ENCODE peak calls at places on chromosomes 3 and 15, in seven cellular contexts. X is progenitor cell of endocrine pancreas, Y is GM06990, C is AG09309, V is H9, N is transverse colon, D is GM13977. L is an unnamed sample.

GRCh38 chr15:31782951-31783350 is 247.4 kb upstream of the CHRNA7 start:
- DNase-seq in V (no peak), D (no peak), X (no peak), N (no peak), C (no peak), Y (no peak), L (no peak)

GRCh38 chr3:133469140-133469731 is 69.4 kb downstream of the BFSP2 start:
- DNase-seq in X (no peak), N (no peak), C (no peak), V (no peak), D (no peak), Y (no peak), L (peak; percentile 41)

GRCh38 chr3:149245738-149246451 is 24.3 kb upstream of the CP start:
- DNase-seq in Y (peak; percentile 50), X (no peak), N (no peak), V (no peak), C (peak; percentile 48), D (peak; percentile 27), L (peak; percentile 45)

GRCh38 chr3:106328224-106328623 is 459.4 kb upstream of the CBLB start:
- DNase-seq in V (no peak), X (no peak), C (no peak), Y (no peak), N (no peak), D (no peak), L (no peak)

GRCh38 chr15:29685156-29686078 is 136.9 kb downstream of the TJP1 start:
- DNase-seq in N (no peak), C (no peak), X (no peak), Y (no peak), V (no peak), D (no peak), L (no peak)

GRCh38 chr3:124248471-124249028 is 256.6 kb upstream of the ROPN1 start:
- DNase-seq in Y (no peak), X (no peak), D (no peak), V (no peak), N (peak; percentile 82), C (peak; percentile 47), L (no peak)

GRCh38 chr15:99051308-99051707 is 43.7 kb upstream of the PGPEP1L start:
- DNase-seq in C (no peak), X (no peak), D (no peak), Y (no peak), V (no peak), N (no peak), L (no peak)

GRCh38 chr15:46576611-46577010 is 941.8 kb downstream of the SQOR start:
- DNase-seq in C (no peak), Y (no peak), D (no peak), X (no peak), V (no peak), N (peak; percentile 58), L (no peak)

GRCh38 chr3:155791190-155791589 is 14.9 kb downstream of the C3orf33 start:
- DNase-seq in V (no peak), C (no peak), N (no peak), X (no peak), Y (no peak), D (no peak), L (no peak)

GRCh38 chr15:46857103-46857502 is 860.2 kb upstream of the SEMA6D start:
- DNase-seq in N (no peak), C (no peak), D (no peak), X (no peak), Y (no peak), V (no peak), L (no peak)

GRCh38 chr15:73321496-73322344 is 47.0 kb downstream of the HCN4 start:
- DNase-seq in Y (no peak), N (no peak), V (no peak), D (no peak), C (no peak), X (no peak), L (no peak)

GRCh38 chr15:73954188-73955145 is 28.2 kb downstream of the LOXL1 start:
- DNase-seq in N (no peak), D (no peak), X (no peak), Y (no peak), C (no peak), V (no peak), L (no peak)

GRCh38 chr3:17063591-17063990 is 178.8 kb downstream of the PLCL2 start:
- DNase-seq in D (no peak), X (no peak), C (no peak), V (no peak), Y (no peak), N (no peak), L (no peak)

GRCh38 chr15:36785396-36785795 is 206.0 kb downstream of the CDIN1 start:
- DNase-seq in C (no peak), D (no peak), Y (no peak), X (no peak), V (no peak), N (no peak), L (no peak)

GRCh38 chr15:40409366-40409765 is 3.8 kb downstream of the IVD start:
- DNase-seq in N (no peak), V (no peak), X (no peak), D (peak; percentile 86), Y (peak; percentile 19), C (no peak), L (peak; percentile 84)

GRCh38 chr3:147915057-147915456 is 505.9 kb downstream of the ZIC1 start:
- DNase-seq in D (no peak), N (no peak), V (no peak), C (peak; percentile 55), X (no peak), Y (no peak), L (no peak)

GRCh38 chr3:171838218-171838720 is 4.9 kb upstream of the TMEM212 start:
- DNase-seq in D (no peak), X (no peak), C (no peak), Y (no peak), N (peak; percentile 20), V (no peak), L (no peak)
- TF ChIP-seq CTCF in D (no peak), X (no peak), C (peak; percentile 25), Y (no peak), N (no peak), V (no peak), L (no peak)

DNA sequence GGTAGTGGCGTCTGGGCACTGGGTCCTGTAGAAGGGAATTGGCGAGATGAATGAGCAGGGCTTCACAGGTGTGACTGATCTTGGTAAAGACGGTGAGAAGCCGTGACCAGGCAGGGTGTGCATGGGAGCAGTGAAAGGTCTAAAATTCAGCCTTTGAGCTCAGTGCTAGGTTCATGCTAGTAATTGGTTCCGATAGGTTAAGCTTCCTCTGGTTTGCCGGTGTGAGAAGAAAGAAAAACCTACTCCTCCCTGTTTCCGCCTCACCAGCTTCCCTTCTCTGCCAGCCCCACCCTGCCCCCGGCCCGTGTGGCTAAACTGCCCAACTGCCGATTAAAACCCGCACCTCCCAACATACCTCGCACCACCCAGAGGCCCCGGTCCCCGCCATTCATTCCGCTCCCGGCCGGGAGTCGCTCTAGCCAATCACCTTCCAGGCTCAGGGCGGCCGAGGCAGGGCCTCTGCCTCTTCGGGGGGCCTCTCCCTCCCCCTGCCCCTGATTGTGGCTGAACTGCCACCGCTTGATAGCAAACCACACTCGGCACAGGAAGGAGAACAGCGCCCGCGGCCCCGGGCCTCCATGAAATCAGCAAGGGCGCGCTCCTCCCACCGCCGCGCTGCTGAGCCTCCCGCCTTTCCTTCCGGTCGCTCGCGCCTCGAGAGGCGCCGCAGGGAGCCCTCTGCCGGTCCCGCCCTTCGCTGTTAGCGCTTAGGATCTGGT is 7.3 kb upstream of the NRROS start:
- DNase-seq in Y (peak; percentile 93), D (peak; percentile 86), V (peak; percentile 93), X (peak; percentile 83), N (peak; percentile 87), C (no peak), L (peak; percentile 86)
- TF ChIP-seq CTCF in Y (peak; percentile 66), D (peak; percentile 44), V (no peak), X (peak; percentile 28), N (peak; percentile 15), C (peak; percentile 33), L (peak; percentile 34)

DNA sequence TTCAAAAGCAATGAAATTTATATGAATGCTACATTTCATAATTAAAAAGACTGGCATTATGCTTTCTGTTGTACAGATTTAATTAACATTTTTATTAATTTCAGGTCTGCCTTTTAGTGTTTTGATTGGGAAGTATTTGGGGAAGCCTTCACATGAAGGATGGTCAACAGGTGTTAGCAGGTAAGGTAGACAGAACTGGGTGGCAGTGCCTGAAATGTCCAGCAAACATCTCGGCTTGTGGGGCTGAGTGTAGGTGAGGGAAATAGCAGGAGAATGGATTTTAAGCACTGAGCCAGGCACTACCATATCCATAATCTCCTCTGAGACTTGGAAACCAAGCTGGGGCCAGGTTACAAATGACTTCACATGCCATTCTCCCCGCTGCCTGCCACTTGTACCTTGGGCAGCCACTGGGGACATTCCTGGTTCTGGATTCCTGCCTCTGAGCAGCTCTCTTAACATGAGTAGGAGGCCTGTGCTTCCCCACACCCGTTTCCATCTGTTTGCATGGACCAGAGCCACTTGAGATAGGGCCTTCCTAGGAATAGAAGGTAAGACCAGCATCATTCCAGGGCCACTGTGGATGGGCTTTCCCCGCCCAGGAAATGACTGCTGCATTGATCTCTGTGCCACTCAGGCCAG is 125.9 kb upstream of the HES1 start:
- DNase-seq in V (peak; percentile 53), Y (no peak), D (no peak), X (no peak), N (no peak), C (no peak), L (no peak)
- TF ChIP-seq CTCF in V (peak; percentile 26), Y (no peak), D (no peak), X (peak; percentile 30), N (no peak), C (no peak), L (no peak)

GRCh38 chr3:82329300-82329699 is 567.9 kb upstream of the GBE1 start:
- DNase-seq in D (no peak), Y (no peak), X (no peak), C (no peak), N (no peak), V (no peak), L (no peak)
- TF ChIP-seq CTCF in D (peak; percentile 20), Y (peak; percentile 9), X (peak; percentile 59), C (peak; percentile 2), N (peak; percentile 27), V (peak; percentile 60), L (no peak)

GRCh38 chr3:169668957-169669681 is 5.6 kb upstream of the MECOM start:
- DNase-seq in D (peak; percentile 83), Y (peak; percentile 67), V (peak; percentile 85), C (no peak), N (peak; percentile 80), X (peak; percentile 87), L (peak; percentile 80)
- TF ChIP-seq CTCF in D (peak; percentile 93), Y (peak; percentile 87), V (peak; percentile 85), C (peak; percentile 79), N (peak; percentile 65), X (peak; percentile 82), L (peak; percentile 82)

DNA sequence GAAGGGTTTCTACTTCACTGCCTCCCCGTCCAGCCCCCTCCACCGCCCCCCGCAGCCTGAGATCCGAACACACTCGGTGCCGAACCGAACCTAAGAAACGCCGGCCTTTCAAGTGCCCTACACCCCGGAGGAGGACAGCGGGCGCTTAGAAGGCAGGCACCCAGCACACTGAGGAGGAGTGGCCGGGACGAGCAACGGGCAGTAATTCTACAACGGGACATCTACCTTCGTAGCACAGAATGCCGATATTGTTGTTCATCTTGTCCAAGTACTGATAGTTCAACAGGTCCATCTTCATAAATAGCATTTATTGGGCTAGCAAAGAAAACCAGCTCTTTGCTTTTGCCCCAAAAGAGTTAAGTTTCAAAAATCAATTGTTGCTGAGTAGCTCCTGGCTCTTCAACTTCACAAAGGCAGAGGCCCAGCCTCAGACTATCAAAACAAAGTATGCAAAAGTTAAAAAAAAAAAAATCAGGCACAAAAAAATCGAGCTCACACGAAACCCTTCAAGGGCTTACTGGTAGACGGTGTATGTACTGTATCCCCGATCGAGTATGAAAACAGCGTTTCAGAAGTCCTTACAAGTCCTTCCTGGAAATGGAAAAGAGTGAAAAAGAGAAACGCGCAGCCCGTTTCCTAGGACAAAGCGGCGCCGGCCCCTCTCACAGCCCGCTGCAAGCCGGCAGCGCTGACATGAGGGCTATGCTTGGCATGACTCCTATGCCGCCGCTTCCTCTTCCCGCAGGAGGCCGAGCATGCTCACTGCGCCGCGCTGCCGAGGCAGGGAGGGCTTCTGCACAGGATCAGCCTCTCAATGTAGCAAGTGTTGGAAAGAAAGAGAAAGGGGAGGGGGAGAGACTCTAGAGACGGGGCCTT is at the start of gene VGLL4:
- DNase-seq in D (peak; percentile 67), X (peak; percentile 66), Y (peak; percentile 81), V (peak; percentile 95), C (peak; percentile 61), N (peak; percentile 86), L (peak; percentile 60)
- TF ChIP-seq CTCF in D (peak; percentile 19), X (no peak), Y (peak; percentile 14), V (no peak), C (peak; percentile 17), N (no peak), L (no peak)